ENCODE peak calls at places on chromosomes 1 and 21, in nine cellular contexts. G is hepatocyte, P is ovary, M is lung, W is esophagus squamous epithelium, B is neural progenitor cell, D is breast epithelium, R is lower lobe of right lung, U is DND-41. I is an unnamed sample.

GRCh38 chr1:34320081-34320480 is 143.4 kb downstream of the C1orf94 start:
- DNase-seq in G (peak; percentile 17), P (no peak), M (no peak), W (no peak), B (no peak), D (no peak), R (no peak), U (no peak), I (no peak)

GRCh38 chr1:7650801-7651200 is 120.3 kb upstream of the VAMP3 start:
- DNase-seq in G (peak; percentile 73), P (no peak), M (peak; percentile 73), W (no peak), B (peak; percentile 55), D (no peak), R (peak; percentile 82), U (no peak), I (peak; percentile 67)

GRCh38 chr1:42845866-42846256 is 552 bp upstream of the ZNF691 start:
- DNase-seq in G (no peak), P (no peak), M (no peak), W (no peak), B (peak; percentile 44), D (no peak), R (no peak), U (no peak), I (no peak)

GRCh38 chr21:45590246-45590725 is 48.0 kb upstream of the SLC19A1 start:
- DNase-seq in G (peak; percentile 76), P (peak; percentile 82), M (peak; percentile 71), W (no peak), B (peak; percentile 80), D (peak; percentile 49), R (peak; percentile 79), U (no peak), I (peak; percentile 80)

GRCh38 chr21:25036775-25037174 is 570.5 kb downstream of the MRPL39 start:
- DNase-seq in G (no peak), P (no peak), M (no peak), W (no peak), B (no peak), D (no peak), R (no peak), U (no peak), I (no peak)

GRCh38 chr1:173152585-173152984 is 54.5 kb downstream of the TNFSF4 start:
- DNase-seq in G (no peak), P (no peak), M (no peak), W (no peak), B (no peak), D (no peak), R (no peak), U (no peak), I (no peak)

GRCh38 chr1:234541281-234541975 is 62.4 kb upstream of the TARBP1 start:
- DNase-seq in G (no peak), P (no peak), M (no peak), W (no peak), B (no peak), D (no peak), R (no peak), U (no peak), I (peak; percentile 62)

GRCh38 chr1:206921772-206922265 is at the start of gene FCMR:
- DNase-seq in G (no peak), P (no peak), M (peak; percentile 58), W (no peak), B (no peak), D (no peak), R (no peak), U (peak; percentile 78), I (no peak)

GRCh38 chr1:82177190-82177589 is 376.5 kb downstream of the ADGRL2 start:
- DNase-seq in G (peak; percentile 10), P (no peak), M (no peak), W (no peak), B (no peak), D (no peak), R (no peak), U (no peak), I (peak; percentile 60)

GRCh38 chr21:38699048-38699447 is 106.7 kb upstream of the ETS2 start:
- DNase-seq in G (no peak), P (no peak), M (no peak), W (no peak), B (peak; percentile 15), D (no peak), R (no peak), U (peak; percentile 14), I (no peak)

GRCh38 chr1:10687142-10687715 is 109.2 kb downstream of the CASZ1 start:
- DNase-seq in G (no peak), P (no peak), M (no peak), W (no peak), B (no peak), D (no peak), R (no peak), U (no peak), I (no peak)

GRCh38 chr1:10686404-10687040 is 109.9 kb downstream of the CASZ1 start:
- DNase-seq in G (peak; percentile 81), P (no peak), M (no peak), W (no peak), B (no peak), D (no peak), R (no peak), U (no peak), I (no peak)

GRCh38 chr1:10690484-10690883 is 106.0 kb downstream of the CASZ1 start:
- DNase-seq in G (no peak), P (no peak), M (no peak), W (no peak), B (no peak), D (no peak), R (no peak), U (no peak), I (no peak)

GRCh38 chr1:10687782-10688408 is 108.6 kb downstream of the CASZ1 start:
- DNase-seq in G (no peak), P (no peak), M (no peak), W (no peak), B (no peak), D (no peak), R (no peak), U (no peak), I (no peak)

DNA sequence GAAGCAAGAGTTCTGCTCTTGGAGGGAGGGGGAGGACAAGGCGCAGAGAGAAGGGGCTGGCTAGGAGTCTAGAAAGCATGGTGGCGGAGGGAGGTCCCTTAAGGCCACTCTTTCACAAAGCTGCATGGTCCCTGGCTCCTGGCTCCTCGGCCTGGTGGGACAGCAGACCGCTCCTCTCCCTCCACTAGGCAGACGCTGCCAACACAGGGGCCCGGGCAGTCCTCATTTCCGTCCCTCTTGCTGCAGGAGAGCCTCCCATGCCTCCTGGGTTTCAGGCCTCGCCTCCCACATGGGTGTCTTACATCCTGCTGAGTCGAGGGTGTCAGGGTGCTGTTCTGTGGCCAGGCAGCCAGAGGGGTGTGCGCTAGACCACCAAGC is 108.0 kb downstream of the CASZ1 start:
- DNase-seq in G (no peak), P (no peak), M (no peak), W (no peak), B (no peak), D (no peak), R (no peak), U (no peak), I (no peak)
- H3K4me1 ChIP-seq in G (peaks cover 50% of the 10 kb centered on the region), P (peaks cover 24% of the 10 kb centered on the region), M (peaks cover 13% of the 10 kb centered on the region), W (peaks cover 100% of the 10 kb centered on the region), B (peaks cover 29% of the 10 kb centered on the region), D (peaks cover 37% of the 10 kb centered on the region), R (peaks cover 93% of the 10 kb centered on the region), U (peaks cover 14% of the 10 kb centered on the region), I (peaks cover 70% of the 10 kb centered on the region)

GRCh38 chr1:10614377-10615225 is 139.9 kb downstream of the PEX14 start:
- DNase-seq in G (no peak), P (no peak), M (no peak), W (no peak), B (no peak), D (peak; percentile 17), R (no peak), U (no peak), I (no peak)
- TF ChIP-seq CTCF in G (no peak), P (no peak), M (no peak), W (no peak), B (no peak), D (no peak), R (no peak), U (no peak), I (no peak)

GRCh38 chr21:44498965-44499560 is 40.9 kb downstream of the KRTAP10-1 start:
- DNase-seq in G (no peak), P (no peak), M (no peak), W (no peak), B (no peak), D (no peak), R (no peak), U (no peak), I (no peak)

GRCh38 chr21:44500111-44500510 is 39.9 kb downstream of the KRTAP10-1 start:
- DNase-seq in G (no peak), P (no peak), M (no peak), W (no peak), B (no peak), D (no peak), R (no peak), U (no peak), I (no peak)

GRCh38 chr21:44498280-44498964 is 41.6 kb downstream of the KRTAP10-1 start:
- DNase-seq in G (no peak), P (no peak), M (no peak), W (no peak), B (no peak), D (no peak), R (no peak), U (no peak), I (no peak)

GRCh38 chr21:44497641-44498243 is 42.3 kb downstream of the KRTAP10-1 start:
- DNase-seq in G (peak; percentile 51), P (no peak), M (no peak), W (no peak), B (no peak), D (no peak), R (no peak), U (no peak), I (peak; percentile 37)

GRCh38 chr21:44499631-44500030 is 40.4 kb downstream of the KRTAP10-1 start:
- DNase-seq in G (no peak), P (no peak), M (no peak), W (no peak), B (no peak), D (no peak), R (no peak), U (no peak), I (no peak)
- H3K4me1 ChIP-seq in G (no peaks in the 10 kb centered on the region), P (no peaks in the 10 kb centered on the region), M (no peaks in the 10 kb centered on the region), W (peaks cover 20% of the 10 kb centered on the region), B (peaks cover 26% of the 10 kb centered on the region), D (peaks cover 6% of the 10 kb centered on the region), R (peaks cover 3% of the 10 kb centered on the region), U (no peaks in the 10 kb centered on the region), I (peaks cover 42% of the 10 kb centered on the region)

GRCh38 chr1:67749844-67750689 is 65.1 kb downstream of the GADD45A start:
- DNase-seq in G (peak; percentile 73), P (no peak), M (no peak), W (no peak), B (peak; percentile 49), D (no peak), R (no peak), U (no peak), I (peak; percentile 84)

GRCh38 chr1:67753776-67754525 is 69.0 kb downstream of the GADD45A start:
- DNase-seq in G (no peak), P (no peak), M (no peak), W (no peak), B (no peak), D (no peak), R (no peak), U (no peak), I (no peak)

GRCh38 chr1:67750690-67751052 is 65.7 kb downstream of the GADD45A start:
- DNase-seq in G (no peak), P (no peak), M (no peak), W (no peak), B (no peak), D (no peak), R (no peak), U (no peak), I (no peak)

GRCh38 chr1:67754526-67754920 is 69.5 kb downstream of the GADD45A start:
- DNase-seq in G (no peak), P (no peak), M (no peak), W (no peak), B (no peak), D (no peak), R (no peak), U (no peak), I (no peak)

GRCh38 chr1:67752306-67752705 is 67.3 kb downstream of the GADD45A start:
- DNase-seq in G (no peak), P (no peak), M (no peak), W (no peak), B (no peak), D (no peak), R (no peak), U (no peak), I (no peak)
- TF ChIP-seq CTCF in G (no peak), P (no peak), M (no peak), W (no peak), B (no peak), D (no peak), R (no peak), U (no peak), I (no peak)

I was measured in cardiac muscle cell.